ENCODE peak calls at places on chromosomes 6 and 20, in six cellular contexts. G is CD8-positive, alpha-beta memory T cell; N is mammary epithelial cell; Z is HL-60; W is fibroblast of the aortic adventitia; E is GM23338. I is an unnamed sample.

GRCh38 chr6:45422541-45423110 is 44.9 kb upstream of the SUPT3H start:
- DNase-seq in G (peak), N (peak), Z (no peak), W (peak), E (peak), I (peak)

GRCh38 chr6:144920391-144920983 is 635.4 kb downstream of the UTRN start:
- DNase-seq in G (no peak), N (no peak), Z (no peak), W (no peak), E (no peak), I (no peak)

GRCh38 chr6:72321741-72322140 is 300.1 kb upstream of the KCNQ5 start:
- DNase-seq in G (no peak), N (peak), Z (no peak), W (peak), E (no peak), I (no peak)

GRCh38 chr6:37473364-37474095 is 26.2 kb downstream of the CCDC167 start:
- DNase-seq in G (no peak), N (peak), Z (no peak), W (no peak), E (no peak), I (no peak)

GRCh38 chr20:63970714-63971431 is 1.1 kb upstream of the ZNF512B start:
- DNase-seq in G (no peak), N (no peak), Z (no peak), W (no peak), E (no peak), I (no peak)

GRCh38 chr20:46992640-46993035 is 98.0 kb downstream of the EYA2 start:
- DNase-seq in G (no peak), N (no peak), Z (no peak), W (no peak), E (peak), I (no peak)

GRCh38 chr6:89951574-89952360 is 57.5 kb downstream of the GJA10 start:
- DNase-seq in G (no peak), N (no peak), Z (no peak), W (peak), E (peak), I (peak)

GRCh38 chr6:87407531-87407895 is 259 bp upstream of the CFAP206 start:
- DNase-seq in G (no peak), N (no peak), Z (no peak), W (peak), E (peak), I (no peak)

GRCh38 chr6:11364971-11365397 is 132.5 kb upstream of the NEDD9 start:
- DNase-seq in G (no peak), N (no peak), Z (no peak), W (no peak), E (no peak), I (no peak)

GRCh38 chr6:166927942-166928643 is 28.3 kb downstream of the RNASET2 start:
- DNase-seq in G (no peak), N (no peak), Z (no peak), W (no peak), E (no peak), I (no peak)

GRCh38 chr6:82955841-82956240 is 109.8 kb downstream of the UBE3D start:
- DNase-seq in G (no peak), N (peak), Z (no peak), W (peak), E (no peak), I (no peak)

GRCh38 chr6:139909992-139910391 is 535.5 kb upstream of the CITED2 start:
- DNase-seq in G (no peak), N (no peak), Z (no peak), W (no peak), E (no peak), I (no peak)

GRCh38 chr20:46007671-46008070 is 1.0 kb upstream of the MMP9 start:
- DNase-seq in G (no peak), N (no peak), Z (no peak), W (no peak), E (no peak), I (no peak)

GRCh38 chr6:52399511-52400315 is 20.4 kb upstream of the EFHC1 start:
- DNase-seq in G (peak), N (peak), Z (no peak), W (peak), E (peak), I (no peak)

GRCh38 chr6:36039113-36039512 is 11.5 kb downstream of the MAPK14 start:
- DNase-seq in G (no peak), N (peak), Z (no peak), W (no peak), E (no peak), I (no peak)

GRCh38 chr6:130118236-130118635 is 99.9 kb downstream of the L3MBTL3 start:
- DNase-seq in G (no peak), N (no peak), Z (no peak), W (no peak), E (no peak), I (no peak)

GRCh38 chr6:149134531-149134933 is 183.0 kb upstream of the TAB2 start:
- DNase-seq in G (no peak), N (no peak), Z (no peak), W (peak), E (no peak), I (no peak)

GRCh38 chr20:63625771-63626423 is 1.0 kb downstream of the GMEB2 start:
- DNase-seq in G (no peak), N (no peak), Z (no peak), W (peak), E (peak), I (no peak)